ENCODE peak calls at places on chromosomes 13 and 19, in four cellular contexts. E, A, I and Y are unnamed samples.

GRCh38 chr19:5154129-5154798 is 185.4 kb downstream of the KDM4B start:
- DNase-seq in I (peak), A (no peak), E (peak), Y (peak)

GRCh38 chr19:39154626-39155100 is 29.1 kb downstream of the PAK4 start:
- DNase-seq in I (no peak), A (no peak), E (peak), Y (peak)

GRCh38 chr19:1501200-1501595 is 10.2 kb downstream of the REEP6 start:
- DNase-seq in I (no peak), A (no peak), E (no peak), Y (no peak)

GRCh38 chr13:35014606-35015005 is 72.5 kb downstream of the NBEA start:
- DNase-seq in I (no peak), A (no peak), E (no peak), Y (peak)

GRCh38 chr13:87827479-87827878 is 156.3 kb downstream of the SLITRK5 start:
- DNase-seq in E (no peak), I (no peak), A (no peak), Y (no peak)

GRCh38 chr19:10052602-10053360 is 33.3 kb upstream of the SHFL start:
- DNase-seq in A (no peak), I (no peak), E (no peak), Y (no peak)

GRCh38 chr13:33227927-33228644 is 57.5 kb downstream of the STARD13 start:
- DNase-seq in I (no peak), A (no peak), E (no peak), Y (no peak)

GRCh38 chr13:80979035-80979641 is 638.2 kb upstream of the SPRY2 start:
- DNase-seq in E (peak), I (peak), A (peak), Y (peak)

GRCh38 chr13:113554333-113554700 is 30.2 kb upstream of the TFDP1 start:
- DNase-seq in E (no peak), I (no peak), A (no peak), Y (no peak)

GRCh38 chr13:41127746-41128145 is 4.9 kb downstream of the KBTBD6 start:
- DNase-seq in E (no peak), A (no peak), I (no peak), Y (no peak)

GRCh38 chr13:35621989-35622388 is 145.5 kb upstream of the MAB21L1 start:
- DNase-seq in E (no peak), A (no peak), I (no peak), Y (no peak)

GRCh38 chr13:101757446-101758039 is 305.1 kb downstream of the ITGBL1 start:
- DNase-seq in A (no peak), I (no peak), E (no peak), Y (no peak)

GRCh38 chr19:39568604-39569003 is 28.6 kb upstream of the EID2 start:
- DNase-seq in A (no peak), E (no peak), I (peak), Y (no peak)

GRCh38 chr19:54035215-54036178 is 28.2 kb downstream of the VSTM1 start:
- DNase-seq in A (no peak), E (peak), I (no peak), Y (no peak)

GRCh38 chr19:4361152-4362037 is 18.0 kb downstream of the MPND start:
- DNase-seq in A (no peak), I (no peak), E (peak), Y (peak)

GRCh38 chr13:110714798-110715394 is 1.4 kb downstream of the ING1 start:
- DNase-seq in A (no peak), I (peak), E (no peak), Y (peak)

GRCh38 chr13:20118268-20119140 is 42.3 kb downstream of the GJA3 start:
- DNase-seq in I (no peak), E (peak), A (no peak), Y (peak)

GRCh38 chr19:1119475-1120217 is 15.9 kb downstream of the GPX4 start:
- DNase-seq in A (no peak), I (no peak), E (no peak), Y (no peak)

GRCh38 chr13:114067381-114067885 is 65.0 kb downstream of the RASA3 start:
- DNase-seq in I (no peak), E (no peak), A (peak), Y (no peak)

GRCh38 chr13:45396548-45397095 is 21.6 kb downstream of the SLC25A30 start:
- DNase-seq in I (no peak), A (no peak), E (no peak), Y (no peak)

GRCh38 chr13:46032341-46032740 is 20.2 kb downstream of the ZC3H13 start:
- DNase-seq in A (no peak), I (no peak), E (no peak), Y (no peak)

GRCh38 chr13:78875792-78876580 is 217.0 kb upstream of the OBI1 start:
- DNase-seq in E (no peak), I (no peak), A (no peak), Y (peak)

GRCh38 chr13:77907653-77908341 is 10.8 kb downstream of the EDNRB start:
- DNase-seq in A (no peak), I (no peak), E (no peak), Y (no peak)

GRCh38 chr13:82501804-82502203 is 1380.5 kb downstream of the SLITRK1 start:
- DNase-seq in E (no peak), A (no peak), I (no peak), Y (no peak)

GRCh38 chr13:99288069-99288468 is 19.1 kb downstream of the GPR183 start:
- DNase-seq in E (no peak), I (no peak), A (peak), Y (no peak)

DNA sequence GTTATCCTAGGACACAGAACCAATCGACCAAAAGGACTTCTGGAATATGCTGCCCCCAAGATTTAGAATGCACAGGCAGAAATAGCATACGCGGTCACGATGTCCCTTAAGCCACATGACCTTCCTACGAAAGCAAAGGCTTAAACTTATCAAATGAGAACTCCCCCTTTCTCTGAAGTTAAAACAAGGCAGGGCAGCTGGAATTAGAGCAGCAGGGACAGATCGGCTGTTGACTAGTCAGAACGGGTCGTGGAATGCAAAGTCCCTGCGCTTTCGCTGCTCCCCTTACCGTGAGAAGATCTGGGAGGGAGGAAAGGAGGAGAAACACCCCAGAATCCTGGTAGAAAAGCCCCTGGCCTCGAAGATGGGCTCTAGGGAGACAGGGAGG is 799 bp upstream of the USPL1 start:
- DNase-seq in E (peak), I (peak), A (peak), Y (no peak)
- TF ChIP-seq CREM in E (peak), I (no peak), A (no peak), Y (no peak)

GRCh38 chr19:49468746-49469447 is 5.1 kb upstream of the FLT3LG start:
- DNase-seq in E (peak), A (peak), I (no peak), Y (peak)
- TF ChIP-seq USF2 in E (no peak), A (no peak), I (no peak), Y (no peak)

DNA sequence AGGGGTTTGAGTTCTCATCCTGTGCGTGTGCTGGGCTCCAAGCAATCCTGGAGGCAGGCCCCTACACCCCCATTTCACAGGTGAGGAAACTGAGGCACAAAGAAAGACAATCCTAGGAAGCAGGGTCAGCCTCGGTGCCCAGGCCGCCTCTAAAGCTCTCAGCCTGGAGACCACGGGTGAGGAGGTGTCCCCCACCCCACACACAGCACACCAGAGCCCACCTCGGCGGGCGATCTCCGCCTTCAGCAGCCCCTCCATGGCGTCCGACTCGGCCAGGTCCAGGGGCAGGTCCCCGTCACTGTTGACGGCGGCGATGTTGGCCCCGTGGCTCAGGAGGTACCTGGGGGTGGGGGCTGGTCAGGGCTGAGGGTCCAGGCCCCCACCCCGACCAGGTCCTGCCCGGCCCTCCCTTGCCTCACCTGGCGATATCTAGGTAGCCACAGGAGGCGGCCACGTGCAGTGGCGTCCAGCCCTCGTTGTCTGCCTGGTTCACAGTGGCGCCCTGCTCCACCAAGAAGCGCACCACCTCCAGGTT is 5.1 kb downstream of the PPP1R12C start:
- DNase-seq in I (no peak), A (no peak), E (no peak), Y (no peak)
- TF ChIP-seq CREM in I (no peak), A (no peak), E (no peak), Y (no peak)

GRCh38 chr19:19131989-19132388 is 6.3 kb downstream of the TMEM161A start:
- DNase-seq in I (no peak), E (no peak), A (no peak), Y (no peak)

GRCh38 chr19:19137556-19138109 is 645 bp downstream of the TMEM161A start:
- DNase-seq in A (no peak), E (peak), I (no peak), Y (no peak)

GRCh38 chr19:19132912-19133311 is 5.4 kb downstream of the TMEM161A start:
- DNase-seq in I (no peak), A (no peak), E (no peak), Y (no peak)

GRCh38 chr19:19133985-19134384 is 4.3 kb downstream of the TMEM161A start:
- DNase-seq in I (no peak), E (no peak), A (no peak), Y (no peak)

GRCh38 chr19:19134687-19135158 is 3.6 kb downstream of the TMEM161A start:
- DNase-seq in A (no peak), E (peak), I (no peak), Y (peak)
- TF ChIP-seq USF2 in A (no peak), E (no peak), I (no peak), Y (no peak)

GRCh38 chr19:33715462-33715861 is 81.2 kb upstream of the KCTD15 start:
- DNase-seq in E (no peak), A (no peak), I (no peak), Y (no peak)
- TF ChIP-seq CREM in E (no peak), A (no peak), I (no peak), Y (no peak)

DNA sequence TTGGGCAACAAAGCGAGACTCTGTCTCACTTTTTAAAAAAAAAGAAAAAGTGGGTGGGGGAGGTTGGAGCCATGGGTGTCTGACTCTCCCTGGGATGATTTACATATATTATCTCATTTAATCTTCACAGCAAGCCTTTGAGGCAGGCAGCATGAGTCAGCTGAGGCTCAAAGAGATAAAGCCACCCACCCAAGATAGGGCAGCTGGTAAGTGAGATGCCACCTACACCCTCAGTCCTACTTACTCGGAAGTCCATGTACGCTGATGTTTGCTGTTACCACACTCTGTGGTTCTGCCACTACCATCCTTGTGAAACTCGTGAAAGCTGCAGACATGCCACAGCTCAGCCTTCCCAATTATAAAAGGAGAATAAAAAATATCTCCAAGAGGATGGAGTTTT is 142.0 kb upstream of the TSHZ3 start:
- DNase-seq in E (no peak), I (no peak), A (no peak), Y (no peak)
- TF ChIP-seq USF2 in E (no peak), I (no peak), A (no peak), Y (no peak)

DNA sequence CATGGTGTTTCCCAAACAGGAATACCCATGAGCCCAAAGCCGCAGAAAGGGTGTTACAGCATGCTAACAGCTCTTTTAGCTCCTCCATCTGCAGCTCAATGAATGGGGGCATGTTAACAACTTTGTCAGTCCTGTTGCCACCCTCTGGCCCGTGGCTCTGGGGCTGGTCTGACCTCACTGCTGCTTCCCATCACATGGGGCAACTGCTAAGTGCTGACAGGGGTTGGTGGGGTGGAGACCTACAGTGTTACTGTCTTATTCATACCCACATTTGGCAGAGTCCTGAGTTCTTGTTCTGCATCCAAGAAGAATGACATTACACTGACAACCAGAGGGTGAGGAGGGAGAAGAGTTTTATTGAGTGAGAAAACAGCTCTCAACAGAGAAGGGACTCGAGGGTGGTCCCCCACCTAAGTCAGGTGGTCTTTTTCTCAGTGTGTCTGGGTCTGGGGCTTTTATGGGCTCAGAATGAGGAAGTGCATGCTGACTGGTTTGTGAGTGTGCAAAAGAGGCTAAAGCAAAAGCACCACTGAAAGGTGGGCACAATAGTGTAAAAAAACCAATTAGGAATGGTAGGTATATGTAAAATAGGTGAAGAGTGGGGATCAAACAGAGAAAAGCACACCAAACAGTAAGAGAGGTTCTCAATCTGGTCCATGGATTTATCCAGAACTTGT is 1952.0 kb upstream of the PCDH20 start:
- DNase-seq in E (no peak), A (no peak), I (no peak), Y (no peak)
- TF ChIP-seq CREM in E (no peak), A (no peak), I (no peak), Y (no peak)

GRCh38 chr13:24323036-24323738 is 13.8 kb downstream of the C1QTNF9 start:
- DNase-seq in I (no peak), A (no peak), E (no peak), Y (no peak)

GRCh38 chr13:24323739-24324075 is 14.3 kb downstream of the C1QTNF9 start:
- DNase-seq in A (no peak), E (no peak), I (no peak), Y (no peak)

GRCh38 chr13:24328145-24328544 is 18.8 kb downstream of the C1QTNF9 start:
- DNase-seq in I (no peak), E (no peak), A (no peak), Y (peak)
- TF ChIP-seq USF2 in I (no peak), E (no peak), A (no peak), Y (no peak)

GRCh38 chr13:39765801-39766463 is 110.5 kb downstream of the COG6 start:
- DNase-seq in I (no peak), E (no peak), A (no peak), Y (peak)
- TF ChIP-seq CREM in I (no peak), E (no peak), A (no peak), Y (no peak)

GRCh38 chr19:58330458-58330857 is 3.7 kb downstream of the ZSCAN22 start:
- DNase-seq in E (peak), A (no peak), I (no peak), Y (no peak)
- TF ChIP-seq USF2 in E (no peak), A (no peak), I (no peak), Y (no peak)